ENCODE peak calls at places on chromosomes 2 and 18, in six cellular contexts. U is dorsolateral prefrontal cortex, W is neural crest cell, K is Calu3, A is HCT116, Q is kidney epithelial cell. M is an unnamed sample.

GRCh38 chr18:3186678-3187658 is 32.8 kb downstream of the MYOM1 start:
- DNase-seq in U (no peak), W (no peak), K (peak), A (no peak), Q (no peak), M (no peak)

GRCh38 chr2:239098288-239098970 is 250.5 kb downstream of the TWIST2 start:
- DNase-seq in U (peak), W (no peak), K (no peak), A (no peak), Q (no peak), M (no peak)

GRCh38 chr2:189164732-189165131 is 14.8 kb downstream of the COL5A2 start:
- DNase-seq in U (no peak), W (no peak), K (no peak), A (no peak), Q (no peak), M (no peak)

GRCh38 chr2:46569061-46569560 is 89.7 kb downstream of the TMEM247 start:
- DNase-seq in U (no peak), W (no peak), K (no peak), A (no peak), Q (no peak), M (peak)

GRCh38 chr18:50819027-50819726 is 639 bp downstream of the MRO start:
- DNase-seq in U (no peak), W (peak), K (peak), A (no peak), Q (no peak), M (no peak)

GRCh38 chr2:177106212-177106611 is 106.4 kb upstream of the HNRNPA3 start:
- DNase-seq in U (no peak), W (no peak), K (peak), A (peak), Q (no peak), M (no peak)

GRCh38 chr2:30561349-30561748 is 114.3 kb downstream of the LCLAT1 start:
- DNase-seq in U (no peak), W (no peak), K (no peak), A (no peak), Q (no peak), M (no peak)

GRCh38 chr2:47193607-47194006 is 38.5 kb upstream of the STPG4 start:
- DNase-seq in U (no peak), W (no peak), K (no peak), A (no peak), Q (no peak), M (no peak)

GRCh38 chr2:86226780-86227520 is 27.7 kb downstream of the MRPL35 start:
- DNase-seq in U (no peak), W (no peak), K (no peak), A (no peak), Q (no peak), M (no peak)
- TF ChIP-seq CTCF in U (no peak), W (no peak), K (no peak), A (no peak), Q (no peak), M (no peak)

DNA sequence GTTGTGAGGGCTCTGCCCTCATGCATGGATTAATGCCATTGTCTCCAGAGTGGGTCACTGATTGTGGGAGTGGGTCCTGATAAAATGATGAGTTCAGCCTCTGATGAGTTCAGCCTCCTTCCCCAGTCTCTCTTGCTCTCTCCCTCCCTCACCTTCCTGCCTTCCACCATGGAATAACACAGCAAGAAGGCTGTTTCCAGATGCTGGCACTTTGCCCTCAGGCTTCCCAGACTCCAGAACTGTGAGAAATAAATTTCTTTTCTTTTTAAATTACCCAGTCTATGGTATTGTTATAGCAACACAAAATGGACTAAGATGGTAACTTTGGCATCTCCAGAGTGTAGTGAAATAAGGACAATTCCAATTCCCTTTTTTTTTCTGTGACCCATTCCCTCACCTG is 47.1 kb upstream of the MAP4K3 start:
- DNase-seq in U (no peak), W (no peak), K (no peak), A (no peak), Q (no peak), M (no peak)
- TF ChIP-seq CTCF in U (no peak), W (no peak), K (no peak), A (no peak), Q (no peak), M (no peak)

GRCh38 chr2:231115651-231116050 is 9.2 kb downstream of the HTR2B start:
- DNase-seq in U (no peak), W (no peak), K (no peak), A (no peak), Q (no peak), M (no peak)

GRCh38 chr2:231113489-231113888 is 11.4 kb downstream of the HTR2B start:
- DNase-seq in U (no peak), W (no peak), K (no peak), A (no peak), Q (no peak), M (no peak)

GRCh38 chr2:231111987-231112386 is 12.9 kb downstream of the HTR2B start:
- DNase-seq in U (no peak), W (no peak), K (no peak), A (no peak), Q (no peak), M (no peak)

DNA sequence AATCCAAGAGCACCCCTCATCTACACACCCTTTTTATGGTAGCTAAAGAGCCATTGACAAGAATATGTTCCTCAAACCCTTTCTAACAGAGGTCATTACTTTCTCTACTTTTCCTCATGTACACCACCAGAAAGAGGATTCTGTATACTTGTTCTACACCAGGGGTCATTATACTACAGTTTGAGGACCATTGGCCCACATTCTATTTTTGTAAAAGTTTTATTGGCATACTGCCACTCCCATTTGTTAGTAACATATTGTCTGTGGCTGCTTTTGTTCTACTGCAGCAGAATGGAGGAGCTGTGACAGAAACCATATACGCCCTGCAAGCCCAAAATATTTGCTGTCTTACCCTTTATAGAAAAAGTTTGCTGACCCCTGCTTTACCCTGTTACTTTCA is 14.3 kb downstream of the HTR2B start:
- DNase-seq in U (no peak), W (no peak), K (no peak), A (no peak), Q (no peak), M (no peak)
- TF ChIP-seq CTCF in U (no peak), W (no peak), K (no peak), A (no peak), Q (no peak), M (no peak)

GRCh38 chr2:174076040-174076439 is 110.9 kb upstream of the SP3 start:
- DNase-seq in U (no peak), W (no peak), K (no peak), A (no peak), Q (no peak), M (no peak)

GRCh38 chr2:174074831-174075230 is 109.7 kb upstream of the SP3 start:
- DNase-seq in U (no peak), W (no peak), K (no peak), A (no peak), Q (no peak), M (no peak)

GRCh38 chr2:174076948-174077347 is 111.8 kb upstream of the SP3 start:
- DNase-seq in U (no peak), W (no peak), K (no peak), A (no peak), Q (no peak), M (no peak)

GRCh38 chr2:174080672-174081121 is 115.5 kb upstream of the SP3 start:
- DNase-seq in U (no peak), W (no peak), K (no peak), A (no peak), Q (no peak), M (no peak)

DNA sequence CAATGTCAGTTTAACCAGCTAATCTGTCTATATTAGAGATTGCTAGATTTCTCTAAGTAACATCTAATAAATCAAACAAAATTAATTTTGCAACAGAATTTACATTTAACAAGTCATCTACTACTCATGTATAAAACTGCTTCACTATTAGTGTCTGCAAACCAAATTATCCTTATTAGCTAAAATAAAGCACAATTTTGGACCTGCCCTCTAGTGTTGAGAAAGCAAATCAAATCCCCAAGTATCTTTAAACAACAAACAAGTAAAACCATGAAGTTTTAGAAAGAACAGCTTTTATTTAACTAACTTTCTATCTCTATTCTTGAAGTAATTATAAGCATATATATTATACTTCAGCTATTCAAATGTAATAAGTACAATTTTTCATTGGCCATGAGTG is 113.1 kb upstream of the SP3 start:
- DNase-seq in U (no peak), W (no peak), K (no peak), A (no peak), Q (no peak), M (no peak)
- TF ChIP-seq CTCF in U (peak), W (peak), K (peak), A (peak), Q (peak), M (no peak)

GRCh38 chr2:112959109-112959591 is 18.7 kb upstream of the IL36G start:
- DNase-seq in U (no peak), W (no peak), K (peak), A (no peak), Q (no peak), M (no peak)
- TF ChIP-seq CTCF in U (peak), W (peak), K (no peak), A (no peak), Q (no peak), M (no peak)

DNA sequence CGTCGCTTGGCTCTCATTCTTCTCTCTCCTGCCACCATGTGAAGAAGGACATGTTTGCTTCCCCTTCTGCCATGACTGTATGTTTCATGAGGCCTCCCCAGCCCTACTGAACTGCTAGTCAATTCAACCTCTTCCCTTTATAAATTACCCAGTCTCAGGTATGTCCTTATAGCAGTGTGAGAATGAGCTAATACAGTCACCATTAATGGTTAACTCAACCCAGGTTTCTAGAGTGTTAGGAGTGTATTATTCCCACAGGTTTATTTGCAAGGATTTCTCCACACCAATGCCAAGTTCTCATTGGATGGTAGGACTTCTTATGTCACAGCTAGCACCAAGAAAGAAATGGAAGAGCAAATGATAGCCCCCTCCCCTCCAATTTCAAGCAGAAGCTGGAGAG is 71.9 kb downstream of the DYNAP start:
- DNase-seq in U (no peak), W (no peak), K (no peak), A (no peak), Q (no peak), M (no peak)
- TF ChIP-seq CTCF in U (no peak), W (no peak), K (no peak), A (no peak), Q (no peak), M (no peak)

GRCh38 chr2:234686088-234686890 is 189.4 kb upstream of the ARL4C start:
- DNase-seq in U (no peak), W (no peak), K (peak), A (no peak), Q (peak), M (no peak)

GRCh38 chr2:234690569-234691225 is 193.8 kb upstream of the ARL4C start:
- DNase-seq in U (no peak), W (no peak), K (no peak), A (no peak), Q (no peak), M (no peak)

GRCh38 chr2:234691226-234691600 is 194.3 kb upstream of the ARL4C start:
- DNase-seq in U (no peak), W (no peak), K (no peak), A (no peak), Q (no peak), M (no peak)

GRCh38 chr2:234689911-234690379 is 193.1 kb upstream of the ARL4C start:
- DNase-seq in U (no peak), W (no peak), K (no peak), A (no peak), Q (no peak), M (no peak)

DNA sequence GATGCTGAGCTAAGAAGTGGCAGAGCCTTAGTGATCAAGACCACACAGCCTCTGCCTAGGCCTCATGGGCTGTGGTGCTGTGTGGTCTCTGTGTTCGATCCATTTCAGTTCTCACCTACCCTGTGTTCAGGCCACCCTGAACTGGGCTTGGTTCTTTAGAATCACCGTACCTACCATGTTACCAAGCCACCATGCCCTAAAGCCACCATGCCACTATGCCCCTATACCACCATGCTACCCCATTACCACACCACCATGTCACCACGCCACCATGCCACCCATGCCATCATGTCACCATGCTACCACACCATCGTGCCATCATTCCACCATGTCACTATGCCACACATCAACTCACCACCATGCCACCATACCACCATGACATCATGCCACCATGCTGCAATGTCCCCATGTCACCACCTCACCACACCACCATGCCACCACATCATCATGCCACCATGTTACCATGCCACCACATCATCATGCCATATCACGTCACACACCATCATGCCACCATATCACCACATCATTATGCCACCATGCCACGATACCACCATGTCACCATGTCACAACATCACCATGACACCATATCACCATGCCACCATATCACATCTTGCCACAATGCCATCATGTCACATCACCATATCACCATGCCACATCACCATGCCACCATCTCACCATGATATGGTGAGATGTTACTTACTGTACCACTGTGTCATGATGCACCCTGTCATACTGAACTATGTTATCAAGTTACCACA is 191.0 kb upstream of the ARL4C start:
- DNase-seq in U (no peak), W (no peak), K (no peak), A (no peak), Q (no peak), M (no peak)
- TF ChIP-seq CTCF in U (no peak), W (no peak), K (no peak), A (no peak), Q (no peak), M (no peak)

GRCh38 chr2:237171396-237171795 is 85.7 kb downstream of the COPS8 start:
- DNase-seq in U (no peak), W (no peak), K (peak), A (peak), Q (peak), M (no peak)
- TF ChIP-seq CTCF in U (peak), W (no peak), K (peak), A (no peak), Q (peak), M (no peak)

DNA sequence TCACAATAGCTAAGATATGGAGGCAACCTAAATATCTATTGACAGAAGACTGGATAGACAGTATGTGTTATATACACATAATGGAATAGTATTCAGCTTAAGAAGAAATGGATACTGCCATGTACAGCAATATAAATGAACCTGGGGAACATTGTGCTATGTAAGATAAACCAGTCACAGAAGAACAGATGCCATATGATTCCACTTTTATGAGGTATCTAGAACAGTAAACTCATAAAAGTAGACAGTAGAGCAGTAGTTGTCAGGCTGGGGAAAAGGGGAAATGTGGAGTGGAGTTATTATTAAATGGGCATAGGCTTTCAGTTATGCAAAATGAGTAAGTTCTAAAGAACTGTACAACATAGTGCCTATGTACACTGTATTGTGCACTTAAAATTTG is 1055.7 kb upstream of the TMEFF2 start:
- DNase-seq in U (no peak), W (no peak), K (no peak), A (no peak), Q (no peak), M (no peak)
- TF ChIP-seq CTCF in U (no peak), W (no peak), K (no peak), A (no peak), Q (no peak), M (no peak)

DNA sequence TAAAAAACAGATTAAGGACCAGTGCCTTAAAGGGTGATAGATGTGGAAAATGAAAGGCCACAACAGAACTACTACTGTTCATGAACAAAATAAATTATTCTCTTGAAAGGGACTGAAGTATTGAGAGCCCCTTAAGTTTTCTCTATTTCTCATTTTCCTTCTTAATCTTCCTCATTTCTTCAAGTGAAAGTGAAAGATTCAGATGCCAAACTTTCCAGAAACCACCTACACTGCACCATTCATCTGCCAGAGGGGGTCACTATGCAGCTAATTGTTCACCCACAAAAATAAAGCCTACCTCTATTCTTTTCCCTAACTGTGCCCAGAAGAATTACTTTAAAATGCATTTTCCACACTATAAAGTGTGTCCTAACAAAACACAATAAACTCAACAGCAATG is 140.1 kb downstream of the NR4A2 start:
- DNase-seq in U (no peak), W (no peak), K (no peak), A (no peak), Q (no peak), M (no peak)
- TF ChIP-seq CTCF in U (no peak), W (no peak), K (no peak), A (peak), Q (peak), M (no peak)

M was measured in GM20000.